ENCODE peak calls at places on chromosomes 4 and X, in six cellular contexts. Q, A, F, O, P and K are unnamed samples.

GRCh38 chr4:126777649-126778048 is 855.1 kb upstream of the INTU start:
- DNase-seq in Q (peak), A (peak), F (no peak), O (no peak), P (no peak), K (no peak)

GRCh38 chrX:135707880-135708279 is 5.6 kb upstream of the CT45A1 start:
- DNase-seq in Q (no peak), A (no peak), F (no peak), O (peak), P (no peak), K (peak)

GRCh38 chrX:133897593-133898163 is 87.7 kb downstream of the GPC3 start:
- DNase-seq in Q (no peak), A (no peak), F (no peak), O (no peak), P (no peak), K (no peak)

GRCh38 chr4:8516061-8516573 is 64.1 kb upstream of the GPR78 start:
- DNase-seq in Q (no peak), A (no peak), F (no peak), O (no peak), P (no peak), K (no peak)

GRCh38 chr4:76981649-76982048 is 32.1 kb downstream of the SEPTIN11 start:
- DNase-seq in Q (no peak), A (no peak), F (no peak), O (no peak), P (no peak), K (no peak)

GRCh38 chr4:140719022-140719421 is 37.2 kb downstream of the TBC1D9 start:
- DNase-seq in Q (peak), A (no peak), F (no peak), O (no peak), P (no peak), K (no peak)

GRCh38 chrX:54483946-54484345 is 12.1 kb downstream of the FGD1 start:
- DNase-seq in Q (no peak), A (no peak), F (no peak), O (no peak), P (no peak), K (no peak)

GRCh38 chr4:2441393-2442174 is 22.8 kb downstream of the CFAP99 start:
- DNase-seq in Q (peak), A (no peak), F (peak), O (peak), P (peak), K (peak)

GRCh38 chr4:154041595-154042086 is 252.8 kb upstream of the SFRP2 start:
- DNase-seq in Q (no peak), A (no peak), F (no peak), O (no peak), P (no peak), K (no peak)

GRCh38 chrX:15749642-15750610 is 11.9 kb downstream of the CA5B start:
- DNase-seq in Q (no peak), A (no peak), F (no peak), O (no peak), P (no peak), K (no peak)

GRCh38 chrX:295136-295535 is 14.0 kb downstream of the PLCXD1 start:
- DNase-seq in Q (no peak), A (no peak), F (no peak), O (no peak), P (no peak), K (no peak)

GRCh38 chrX:23554304-23554703 is 113.0 kb upstream of the PRDX4 start:
- DNase-seq in Q (peak), A (no peak), F (no peak), O (peak), P (no peak), K (no peak)

GRCh38 chrX:140664939-140665338 is 44.6 kb upstream of the LINC00632 start:
- DNase-seq in Q (peak), A (no peak), F (no peak), O (peak), P (no peak), K (no peak)

GRCh38 chr4:2436301-2436700 is 17.5 kb downstream of the CFAP99 start:
- DNase-seq in Q (peak), A (no peak), F (no peak), O (no peak), P (no peak), K (no peak)